ENCODE peak calls at places on chromosomes 13 and 19, in nine cellular contexts. O is left lung; U is stimulated activated naive CD8-positive, alpha-beta T cell treated with anti-CD3 and anti-CD28 coated beads, Interleukin-15, amount 100 ng/mL, for 72 hours; M is aorta; D is right cardiac atrium; F is T-cell; Z is heart left ventricle; V is natural killer cell; Q is activated T-cell treated with anti-CD3 and anti-CD28 coated beads, Interleukin-2, amount 50 U/mL, for 72 hours. H is an unnamed sample.

GRCh38 chr19:10858204-10858828 is 10.1 kb downstream of the C19orf38 start:
- ATAC-seq in V (no peak), U (peak), Z (no peak), D (no peak), M (no peak), Q (peak), O (no peak), F (no peak), H (peak)

GRCh38 chr19:45451181-45451849 is 16.5 kb upstream of the FOSB start:
- ATAC-seq in D (peak), U (peak), F (peak), M (peak), Z (no peak), V (peak), O (peak), Q (peak), H (peak)

GRCh38 chr13:114015111-114015551 is 41.3 kb upstream of the C13orf46 start:
- ATAC-seq in V (no peak), M (no peak), Z (no peak), F (no peak), D (peak), U (no peak), Q (no peak), O (peak), H (no peak)

GRCh38 chr19:40744554-40745401 is 5.5 kb downstream of the ACTMAP start:
- ATAC-seq in Z (no peak), U (peak), D (no peak), O (peak), Q (peak), F (no peak), M (no peak), V (peak), H (peak)

GRCh38 chr19:42332059-42332458 is 6.6 kb downstream of the MEGF8 start:
- ATAC-seq in D (no peak), V (no peak), Q (no peak), O (no peak), Z (peak), F (no peak), U (no peak), M (no peak), H (no peak)

GRCh38 chr13:30044932-30045331 is 194.5 kb upstream of the UBL3 start:
- ATAC-seq in M (no peak), F (no peak), Z (no peak), V (no peak), O (no peak), Q (no peak), U (no peak), D (no peak), H (no peak)

GRCh38 chr19:5539431-5539833 is 28.3 kb downstream of the TINCR start:
- ATAC-seq in M (no peak), Z (peak), D (peak), U (no peak), Q (no peak), V (no peak), O (no peak), F (no peak), H (no peak)

GRCh38 chr19:2051771-2052704 is 994 bp upstream of the MKNK2 start:
- ATAC-seq in Q (no peak), V (peak), F (peak), D (peak), Z (no peak), U (peak), O (no peak), M (no peak), H (peak)

GRCh38 chr19:29663861-29664752 is 1.2 kb upstream of the PLEKHF1 start:
- ATAC-seq in M (no peak), D (no peak), Z (no peak), F (no peak), U (no peak), Q (no peak), V (no peak), O (no peak), H (no peak)

GRCh38 chr13:31214379-31214778 is 14.6 kb downstream of the B3GLCT start:
- ATAC-seq in O (no peak), M (no peak), F (no peak), V (no peak), Q (no peak), Z (peak), U (no peak), D (peak), H (no peak)

GRCh38 chr19:16435238-16435911 is 36.4 kb downstream of the EPS15L1 start:
- ATAC-seq in Q (no peak), D (peak), V (peak), F (no peak), O (peak), M (peak), Z (peak), U (no peak), H (peak)

GRCh38 chr19:29587518-29587986 is 18.5 kb upstream of the POP4 start:
- ATAC-seq in U (peak), O (no peak), Q (peak), D (no peak), Z (no peak), F (peak), M (no peak), V (peak), H (peak)

GRCh38 chr19:4914736-4915501 is 5.6 kb downstream of the UHRF1 start:
- ATAC-seq in D (no peak), Q (peak), O (no peak), Z (peak), V (peak), M (no peak), U (peak), F (peak), H (peak)

GRCh38 chr13:98871727-98872126 is 106.1 kb downstream of the DOCK9 start:
- ATAC-seq in M (peak), U (no peak), V (peak), F (no peak), O (no peak), D (peak), Q (no peak), Z (peak), H (no peak)